ENCODE peak calls at places on chromosomes 11 and 22, in nine cellular contexts. N is LoVo; C is GM23248; M is activated CD4-positive, alpha-beta T cell treated with anti-CD3 and anti-CD28 coated beads for 48 hours; I is sigmoid colon; G is HAP-1; J is islet precursor cell; W is CD8-positive, alpha-beta memory T cell; D is ELR. Q is an unnamed sample.

GRCh38 chr11:63837027-63837688 is 1.8 kb upstream of the MARK2 start:
- DNase-seq in N (peak; percentile 79), C (peak; percentile 86), M (peak; percentile 80), I (peak; percentile 87), G (peak; percentile 71), J (peak; percentile 90), W (peak; percentile 82), D (peak; percentile 83), Q (no peak)

GRCh38 chr11:68412593-68413475 is 47.7 kb upstream of the PPP6R3 start:
- DNase-seq in N (no peak), C (peak; percentile 93), M (peak; percentile 52), I (no peak), G (no peak), J (no peak), W (no peak), D (peak; percentile 7), Q (no peak)

GRCh38 chr11:104095791-104096190 is 59.4 kb downstream of the DDI1 start:
- DNase-seq in N (no peak), C (peak; percentile 17), M (no peak), I (no peak), G (no peak), J (no peak), W (no peak), D (no peak), Q (no peak)

GRCh38 chr11:112941096-112941495 is 20.1 kb upstream of the NCAM1 start:
- DNase-seq in N (no peak), C (no peak), M (no peak), I (no peak), G (no peak), J (no peak), W (no peak), D (no peak), Q (no peak)

GRCh38 chr11:67666676-67667489 is 7.5 kb downstream of the ALDH3B2 start:
- DNase-seq in N (no peak), C (no peak), M (no peak), I (no peak), G (no peak), J (no peak), W (no peak), D (no peak), Q (no peak)

GRCh38 chr11:9065614-9066431 is 25.6 kb downstream of the SCUBE2 start:
- DNase-seq in N (no peak), C (no peak), M (no peak), I (no peak), G (no peak), J (no peak), W (no peak), D (no peak), Q (no peak)

GRCh38 chr11:26896716-26897115 is 97.2 kb upstream of the FIBIN start:
- DNase-seq in N (no peak), C (peak; percentile 18), M (no peak), I (no peak), G (no peak), J (no peak), W (no peak), D (no peak), Q (no peak)

GRCh38 chr11:27770576-27770975 is 70.3 kb upstream of the BDNF start:
- DNase-seq in N (peak; percentile 40), C (no peak), M (no peak), I (no peak), G (no peak), J (peak; percentile 76), W (no peak), D (peak; percentile 51), Q (no peak)

GRCh38 chr11:12698049-12698448 is 23.8 kb downstream of the TEAD1 start:
- DNase-seq in N (no peak), C (no peak), M (no peak), I (no peak), G (no peak), J (no peak), W (no peak), D (no peak), Q (no peak)

GRCh38 chr11:126214446-126215240 is 3.1 kb downstream of the FAM118B start:
- DNase-seq in N (peak; percentile 73), C (peak; percentile 28), M (no peak), I (no peak), G (no peak), J (no peak), W (no peak), D (no peak), Q (no peak)

GRCh38 chr11:47267858-47268257 is 2.1 kb upstream of the MADD start:
- DNase-seq in N (no peak), C (no peak), M (no peak), I (no peak), G (no peak), J (no peak), W (no peak), D (no peak), Q (no peak)

GRCh38 chr11:65452806-65453490 is 30.4 kb downstream of the NEAT1 start:
- DNase-seq in N (no peak), C (peak; percentile 96), M (no peak), I (no peak), G (peak; percentile 64), J (no peak), W (peak; percentile 15), D (peak; percentile 95), Q (peak; percentile 49)

GRCh38 chr11:8567597-8568198 is 26.3 kb downstream of the STK33 start:
- DNase-seq in N (no peak), C (peak; percentile 39), M (no peak), I (no peak), G (no peak), J (no peak), W (no peak), D (peak; percentile 51), Q (no peak)

GRCh38 chr11:92607969-92608711 is 361.3 kb upstream of the MTNR1B start:
- DNase-seq in N (no peak), C (peak; percentile 1), M (no peak), I (no peak), G (no peak), J (no peak), W (no peak), D (no peak), Q (no peak)

GRCh38 chr11:22761066-22761465 is 68.5 kb downstream of the SVIP start:
- DNase-seq in N (no peak), C (no peak), M (no peak), I (no peak), G (no peak), J (no peak), W (no peak), D (no peak), Q (no peak)

GRCh38 chr11:77473001-77473800 is 693 bp downstream of the PAK1 start:
- DNase-seq in N (peak; percentile 48), C (peak; percentile 49), M (peak; percentile 61), I (peak; percentile 72), G (peak; percentile 41), J (peak; percentile 86), W (peak; percentile 67), D (peak; percentile 58), Q (peak; percentile 51)

GRCh38 chr22:30591191-30591587 is 521 bp downstream of the PES1 start:
- DNase-seq in N (no peak), C (peak; percentile 82), M (no peak), I (no peak), G (peak; percentile 15), J (no peak), W (no peak), D (peak; percentile 59), Q (no peak)

GRCh38 chr11:1290052-1291040 is 19.1 kb downstream of the TOLLIP start:
- DNase-seq in N (no peak), C (no peak), M (no peak), I (no peak), G (no peak), J (no peak), W (no peak), D (no peak), Q (peak; percentile 20)

GRCh38 chr22:31272522-31273446 is 19.5 kb downstream of the PIK3IP1 start:
- DNase-seq in N (peak; percentile 42), C (peak; percentile 79), M (peak; percentile 62), I (peak; percentile 74), G (peak; percentile 60), J (peak; percentile 80), W (peak; percentile 63), D (peak; percentile 77), Q (no peak)

GRCh38 chr22:19448739-19449421 is 1.4 kb upstream of the C22orf39 start:
- DNase-seq in N (no peak), C (no peak), M (peak; percentile 76), I (no peak), G (peak; percentile 10), J (no peak), W (no peak), D (no peak), Q (no peak)

GRCh38 chr11:134017773-134018430 is 51.0 kb upstream of the JAM3 start:
- DNase-seq in N (no peak), C (no peak), M (no peak), I (no peak), G (no peak), J (no peak), W (no peak), D (no peak), Q (no peak)

GRCh38 chr11:1323779-1324178 is 14.3 kb upstream of the TOLLIP start:
- DNase-seq in N (no peak), C (no peak), M (no peak), I (no peak), G (no peak), J (peak; percentile 18), W (no peak), D (no peak), Q (no peak)

GRCh38 chr11:77074626-77075221 is 8.0 kb downstream of the CAPN5 start:
- DNase-seq in N (no peak), C (no peak), M (no peak), I (peak; percentile 56), G (no peak), J (peak; percentile 34), W (peak; percentile 31), D (no peak), Q (no peak)

GRCh38 chr11:57776101-57776511 is 14.5 kb downstream of the CTNND1 start:
- DNase-seq in N (no peak), C (peak; percentile 60), M (no peak), I (no peak), G (no peak), J (peak; percentile 91), W (no peak), D (no peak), Q (no peak)

GRCh38 chr11:128632151-128632791 is 44.9 kb upstream of the ETS1 start:
- DNase-seq in N (no peak), C (peak; percentile 78), M (peak; percentile 64), I (no peak), G (peak; percentile 34), J (peak; percentile 82), W (peak; percentile 64), D (peak; percentile 74), Q (no peak)